ENCODE peak calls at places on chromosomes 12 and 14, in ten cellular contexts. One of them, this sample, is unnamed.
A peak's percentile ranks its signal among the peaks of the same experiment; 100 is the strongest.

GRCh38 chr12:5078423-5078822 is 34.7 kb downstream of the KCNA5 start:
- DNase-seq in GM03348: no peak
- DNase-seq in memory B cell: no peak
- DNase-seq in H7: no peak
- DNase-seq in GM19239: no peak
- DNase-seq in amygdala: no peak
- DNase-seq in HCEC 1CT: no peak
- DNase-seq in NCI-H1930: no peak
- DNase-seq in EL: no peak
- DNase-seq in activated T-helper 1 cell treated with anti-CD3 and anti-CD28 coated beads, Interleukin-12 subunit alpha, Interleukin-12 subunit beta, Interleukin-2, Interleukin-4 antibody, amounts not matched to agents 30 ng/mL and 10 ng/mL and 1 ng/mL, durations not matched to agents 14 hours and 24 hours and 36 hours: no peak
- DNase-seq in this sample: no peak

GRCh38 chr12:55931780-55932545 is 1.0 kb downstream of the DGKA start:
- DNase-seq in amygdala: peak; percentile 16
- DNase-seq in memory B cell: no peak
- DNase-seq in GM03348: peak; percentile 87
- DNase-seq in activated T-helper 1 cell treated with anti-CD3 and anti-CD28 coated beads, Interleukin-12 subunit alpha, Interleukin-12 subunit beta, Interleukin-2, Interleukin-4 antibody, amounts not matched to agents 30 ng/mL and 10 ng/mL and 1 ng/mL, durations not matched to agents 14 hours and 24 hours and 36 hours: no peak
- DNase-seq in GM19239: no peak
- DNase-seq in HCEC 1CT: peak; percentile 45
- DNase-seq in EL: peak; percentile 44
- DNase-seq in H7: peak; percentile 93
- DNase-seq in NCI-H1930: peak; percentile 23
- DNase-seq in this sample: peak; percentile 92

GRCh38 chr12:84166812-84167211 is 745.8 kb downstream of the SLC6A15 start:
- DNase-seq in GM19239: no peak
- DNase-seq in memory B cell: no peak
- DNase-seq in GM03348: no peak
- DNase-seq in H7: no peak
- DNase-seq in amygdala: no peak
- DNase-seq in EL: no peak
- DNase-seq in activated T-helper 1 cell treated with anti-CD3 and anti-CD28 coated beads, Interleukin-12 subunit alpha, Interleukin-12 subunit beta, Interleukin-2, Interleukin-4 antibody, amounts not matched to agents 30 ng/mL and 10 ng/mL and 1 ng/mL, durations not matched to agents 14 hours and 24 hours and 36 hours: no peak
- DNase-seq in NCI-H1930: no peak
- DNase-seq in HCEC 1CT: no peak
- DNase-seq in this sample: no peak

GRCh38 chr12:120669055-120669828 is 17.7 kb upstream of the MLEC start:
- DNase-seq in memory B cell: peak; percentile 51
- DNase-seq in H7: peak; percentile 68
- DNase-seq in GM19239: no peak
- DNase-seq in amygdala: no peak
- DNase-seq in GM03348: peak; percentile 60
- DNase-seq in EL: peak; percentile 21
- DNase-seq in HCEC 1CT: peak; percentile 41
- DNase-seq in NCI-H1930: no peak
- DNase-seq in activated T-helper 1 cell treated with anti-CD3 and anti-CD28 coated beads, Interleukin-12 subunit alpha, Interleukin-12 subunit beta, Interleukin-2, Interleukin-4 antibody, amounts not matched to agents 30 ng/mL and 10 ng/mL and 1 ng/mL, durations not matched to agents 14 hours and 24 hours and 36 hours: no peak
- DNase-seq in this sample: no peak

GRCh38 chr12:120905856-120906384 is 1.8 kb upstream of the SPPL3 start:
- DNase-seq in NCI-H1930: no peak
- DNase-seq in memory B cell: no peak
- DNase-seq in GM19239: no peak
- DNase-seq in HCEC 1CT: no peak
- DNase-seq in GM03348: no peak
- DNase-seq in H7: no peak
- DNase-seq in amygdala: no peak
- DNase-seq in EL: no peak
- DNase-seq in activated T-helper 1 cell treated with anti-CD3 and anti-CD28 coated beads, Interleukin-12 subunit alpha, Interleukin-12 subunit beta, Interleukin-2, Interleukin-4 antibody, amounts not matched to agents 30 ng/mL and 10 ng/mL and 1 ng/mL, durations not matched to agents 14 hours and 24 hours and 36 hours: no peak
- DNase-seq in this sample: no peak

GRCh38 chr14:94390372-94391086 is 2.1 kb upstream of the SERPINA1 start:
- DNase-seq in memory B cell: no peak
- DNase-seq in GM19239: no peak
- DNase-seq in activated T-helper 1 cell treated with anti-CD3 and anti-CD28 coated beads, Interleukin-12 subunit alpha, Interleukin-12 subunit beta, Interleukin-2, Interleukin-4 antibody, amounts not matched to agents 30 ng/mL and 10 ng/mL and 1 ng/mL, durations not matched to agents 14 hours and 24 hours and 36 hours: no peak
- DNase-seq in amygdala: peak; percentile 6
- DNase-seq in HCEC 1CT: no peak
- DNase-seq in NCI-H1930: no peak
- DNase-seq in H7: peak; percentile 55
- DNase-seq in EL: peak; percentile 63
- DNase-seq in GM03348: no peak
- DNase-seq in this sample: no peak

GRCh38 chr14:45904313-45904712 is 651.3 kb upstream of the MIS18BP1 start:
- DNase-seq in activated T-helper 1 cell treated with anti-CD3 and anti-CD28 coated beads, Interleukin-12 subunit alpha, Interleukin-12 subunit beta, Interleukin-2, Interleukin-4 antibody, amounts not matched to agents 30 ng/mL and 10 ng/mL and 1 ng/mL, durations not matched to agents 14 hours and 24 hours and 36 hours: no peak
- DNase-seq in H7: no peak
- DNase-seq in memory B cell: no peak
- DNase-seq in NCI-H1930: no peak
- DNase-seq in GM19239: no peak
- DNase-seq in EL: no peak
- DNase-seq in amygdala: no peak
- DNase-seq in HCEC 1CT: no peak
- DNase-seq in GM03348: no peak
- DNase-seq in this sample: no peak

GRCh38 chr12:100447405-100447804 is 26.3 kb upstream of the NR1H4 start:
- DNase-seq in activated T-helper 1 cell treated with anti-CD3 and anti-CD28 coated beads, Interleukin-12 subunit alpha, Interleukin-12 subunit beta, Interleukin-2, Interleukin-4 antibody, amounts not matched to agents 30 ng/mL and 10 ng/mL and 1 ng/mL, durations not matched to agents 14 hours and 24 hours and 36 hours: no peak
- DNase-seq in memory B cell: no peak
- DNase-seq in EL: no peak
- DNase-seq in HCEC 1CT: no peak
- DNase-seq in GM03348: no peak
- DNase-seq in H7: peak; percentile 26
- DNase-seq in GM19239: no peak
- DNase-seq in amygdala: no peak
- DNase-seq in NCI-H1930: no peak
- DNase-seq in this sample: no peak

GRCh38 chr12:56630180-56630632 is at the start of gene BAZ2A:
- DNase-seq in HCEC 1CT: peak; percentile 84
- DNase-seq in EL: peak; percentile 78
- DNase-seq in GM19239: peak; percentile 82
- DNase-seq in NCI-H1930: peak; percentile 79
- DNase-seq in memory B cell: peak; percentile 76
- DNase-seq in amygdala: peak; percentile 72
- DNase-seq in H7: peak; percentile 98
- DNase-seq in activated T-helper 1 cell treated with anti-CD3 and anti-CD28 coated beads, Interleukin-12 subunit alpha, Interleukin-12 subunit beta, Interleukin-2, Interleukin-4 antibody, amounts not matched to agents 30 ng/mL and 10 ng/mL and 1 ng/mL, durations not matched to agents 14 hours and 24 hours and 36 hours: peak; percentile 85
- DNase-seq in GM03348: peak; percentile 96
- DNase-seq in this sample: peak; percentile 95

GRCh38 chr12:45878630-45879255 is 111.6 kb downstream of the SCAF11 start:
- DNase-seq in GM03348: no peak
- DNase-seq in activated T-helper 1 cell treated with anti-CD3 and anti-CD28 coated beads, Interleukin-12 subunit alpha, Interleukin-12 subunit beta, Interleukin-2, Interleukin-4 antibody, amounts not matched to agents 30 ng/mL and 10 ng/mL and 1 ng/mL, durations not matched to agents 14 hours and 24 hours and 36 hours: peak; percentile 16
- DNase-seq in NCI-H1930: peak; percentile 75
- DNase-seq in HCEC 1CT: no peak
- DNase-seq in EL: no peak
- DNase-seq in H7: no peak
- DNase-seq in amygdala: no peak
- DNase-seq in GM19239: no peak
- DNase-seq in memory B cell: no peak
- DNase-seq in this sample: no peak

GRCh38 chr12:92028039-92028709 is 117.5 kb downstream of the BTG1 start:
- DNase-seq in GM03348: no peak
- DNase-seq in EL: peak; percentile 20
- DNase-seq in memory B cell: no peak
- DNase-seq in NCI-H1930: no peak
- DNase-seq in H7: no peak
- DNase-seq in GM19239: no peak
- DNase-seq in activated T-helper 1 cell treated with anti-CD3 and anti-CD28 coated beads, Interleukin-12 subunit alpha, Interleukin-12 subunit beta, Interleukin-2, Interleukin-4 antibody, amounts not matched to agents 30 ng/mL and 10 ng/mL and 1 ng/mL, durations not matched to agents 14 hours and 24 hours and 36 hours: no peak
- DNase-seq in amygdala: no peak
- DNase-seq in HCEC 1CT: peak; percentile 21
- DNase-seq in this sample: no peak

GRCh38 chr12:71938728-71939385 is at the start of gene TPH2:
- DNase-seq in amygdala: no peak
- DNase-seq in EL: peak; percentile 64
- DNase-seq in memory B cell: peak; percentile 14
- DNase-seq in NCI-H1930: peak; percentile 64
- DNase-seq in activated T-helper 1 cell treated with anti-CD3 and anti-CD28 coated beads, Interleukin-12 subunit alpha, Interleukin-12 subunit beta, Interleukin-2, Interleukin-4 antibody, amounts not matched to agents 30 ng/mL and 10 ng/mL and 1 ng/mL, durations not matched to agents 14 hours and 24 hours and 36 hours: peak; percentile 51
- DNase-seq in HCEC 1CT: peak; percentile 50
- DNase-seq in GM03348: peak; percentile 45
- DNase-seq in H7: peak; percentile 36
- DNase-seq in GM19239: peak; percentile 12
- DNase-seq in this sample: no peak

GRCh38 chr12:16495196-16495595 is 110.8 kb downstream of the LMO3 start:
- DNase-seq in GM03348: no peak
- DNase-seq in H7: no peak
- DNase-seq in memory B cell: no peak
- DNase-seq in GM19239: no peak
- DNase-seq in EL: no peak
- DNase-seq in HCEC 1CT: no peak
- DNase-seq in amygdala: no peak
- DNase-seq in NCI-H1930: no peak
- DNase-seq in activated T-helper 1 cell treated with anti-CD3 and anti-CD28 coated beads, Interleukin-12 subunit alpha, Interleukin-12 subunit beta, Interleukin-2, Interleukin-4 antibody, amounts not matched to agents 30 ng/mL and 10 ng/mL and 1 ng/mL, durations not matched to agents 14 hours and 24 hours and 36 hours: no peak
- DNase-seq in this sample: no peak

GRCh38 chr14:54312166-54312801 is 84.5 kb upstream of the CDKN3 start:
- DNase-seq in memory B cell: no peak
- DNase-seq in GM03348: peak; percentile 88
- DNase-seq in GM19239: no peak
- DNase-seq in NCI-H1930: no peak
- DNase-seq in amygdala: no peak
- DNase-seq in H7: no peak
- DNase-seq in HCEC 1CT: peak; percentile 83
- DNase-seq in activated T-helper 1 cell treated with anti-CD3 and anti-CD28 coated beads, Interleukin-12 subunit alpha, Interleukin-12 subunit beta, Interleukin-2, Interleukin-4 antibody, amounts not matched to agents 30 ng/mL and 10 ng/mL and 1 ng/mL, durations not matched to agents 14 hours and 24 hours and 36 hours: no peak
- DNase-seq in EL: peak; percentile 99
- DNase-seq in this sample: no peak

GRCh38 chr12:25817166-25817565 is 141.3 kb upstream of the RASSF8 start:
- DNase-seq in activated T-helper 1 cell treated with anti-CD3 and anti-CD28 coated beads, Interleukin-12 subunit alpha, Interleukin-12 subunit beta, Interleukin-2, Interleukin-4 antibody, amounts not matched to agents 30 ng/mL and 10 ng/mL and 1 ng/mL, durations not matched to agents 14 hours and 24 hours and 36 hours: no peak
- DNase-seq in NCI-H1930: no peak
- DNase-seq in EL: no peak
- DNase-seq in GM03348: no peak
- DNase-seq in memory B cell: no peak
- DNase-seq in GM19239: no peak
- DNase-seq in H7: no peak
- DNase-seq in amygdala: no peak
- DNase-seq in HCEC 1CT: no peak
- DNase-seq in this sample: no peak

GRCh38 chr12:48050174-48050573 is 45.9 kb upstream of the COL2A1 start:
- DNase-seq in NCI-H1930: no peak
- DNase-seq in EL: no peak
- DNase-seq in GM03348: no peak
- DNase-seq in HCEC 1CT: no peak
- DNase-seq in H7: no peak
- DNase-seq in amygdala: no peak
- DNase-seq in memory B cell: no peak
- DNase-seq in activated T-helper 1 cell treated with anti-CD3 and anti-CD28 coated beads, Interleukin-12 subunit alpha, Interleukin-12 subunit beta, Interleukin-2, Interleukin-4 antibody, amounts not matched to agents 30 ng/mL and 10 ng/mL and 1 ng/mL, durations not matched to agents 14 hours and 24 hours and 36 hours: no peak
- DNase-seq in GM19239: no peak
- DNase-seq in this sample: no peak

GRCh38 chr12:29519585-29520182 is 22.2 kb upstream of the OVCH1 start:
- DNase-seq in memory B cell: no peak
- DNase-seq in EL: peak; percentile 39
- DNase-seq in GM03348: peak; percentile 41
- DNase-seq in HCEC 1CT: peak; percentile 36
- DNase-seq in NCI-H1930: no peak
- DNase-seq in activated T-helper 1 cell treated with anti-CD3 and anti-CD28 coated beads, Interleukin-12 subunit alpha, Interleukin-12 subunit beta, Interleukin-2, Interleukin-4 antibody, amounts not matched to agents 30 ng/mL and 10 ng/mL and 1 ng/mL, durations not matched to agents 14 hours and 24 hours and 36 hours: no peak
- DNase-seq in H7: no peak
- DNase-seq in GM19239: peak; percentile 8
- DNase-seq in amygdala: no peak
- DNase-seq in this sample: no peak

GRCh38 chr12:81759215-81759991 is at the start of gene PPFIA2:
- DNase-seq in GM03348: peak; percentile 24
- DNase-seq in GM19239: no peak
- DNase-seq in activated T-helper 1 cell treated with anti-CD3 and anti-CD28 coated beads, Interleukin-12 subunit alpha, Interleukin-12 subunit beta, Interleukin-2, Interleukin-4 antibody, amounts not matched to agents 30 ng/mL and 10 ng/mL and 1 ng/mL, durations not matched to agents 14 hours and 24 hours and 36 hours: no peak
- DNase-seq in NCI-H1930: peak; percentile 7
- DNase-seq in EL: no peak
- DNase-seq in amygdala: peak; percentile 49
- DNase-seq in HCEC 1CT: peak; percentile 45
- DNase-seq in H7: peak; percentile 60
- DNase-seq in memory B cell: no peak
- DNase-seq in this sample: no peak

GRCh38 chr14:33357225-33358010 is 418.7 kb downstream of the NPAS3 start:
- DNase-seq in NCI-H1930: no peak
- DNase-seq in EL: no peak
- DNase-seq in GM19239: no peak
- DNase-seq in activated T-helper 1 cell treated with anti-CD3 and anti-CD28 coated beads, Interleukin-12 subunit alpha, Interleukin-12 subunit beta, Interleukin-2, Interleukin-4 antibody, amounts not matched to agents 30 ng/mL and 10 ng/mL and 1 ng/mL, durations not matched to agents 14 hours and 24 hours and 36 hours: no peak
- DNase-seq in H7: no peak
- DNase-seq in GM03348: no peak
- DNase-seq in HCEC 1CT: no peak
- DNase-seq in memory B cell: no peak
- DNase-seq in amygdala: no peak
- DNase-seq in this sample: no peak

GRCh38 chr12:13124661-13125505 is 21.4 kb upstream of the GSG1 start:
- DNase-seq in activated T-helper 1 cell treated with anti-CD3 and anti-CD28 coated beads, Interleukin-12 subunit alpha, Interleukin-12 subunit beta, Interleukin-2, Interleukin-4 antibody, amounts not matched to agents 30 ng/mL and 10 ng/mL and 1 ng/mL, durations not matched to agents 14 hours and 24 hours and 36 hours: no peak
- DNase-seq in GM03348: peak; percentile 50
- DNase-seq in H7: no peak
- DNase-seq in amygdala: no peak
- DNase-seq in EL: peak; percentile 87
- DNase-seq in memory B cell: no peak
- DNase-seq in NCI-H1930: no peak
- DNase-seq in HCEC 1CT: peak; percentile 65
- DNase-seq in GM19239: no peak
- DNase-seq in this sample: no peak

GRCh38 chr12:22709292-22709691 is 84.3 kb downstream of the ETNK1 start:
- DNase-seq in memory B cell: no peak
- DNase-seq in amygdala: no peak
- DNase-seq in GM19239: peak; percentile 10
- DNase-seq in activated T-helper 1 cell treated with anti-CD3 and anti-CD28 coated beads, Interleukin-12 subunit alpha, Interleukin-12 subunit beta, Interleukin-2, Interleukin-4 antibody, amounts not matched to agents 30 ng/mL and 10 ng/mL and 1 ng/mL, durations not matched to agents 14 hours and 24 hours and 36 hours: no peak
- DNase-seq in HCEC 1CT: peak; percentile 34
- DNase-seq in EL: peak; percentile 23
- DNase-seq in H7: peak; percentile 52
- DNase-seq in GM03348: peak; percentile 57
- DNase-seq in NCI-H1930: no peak
- DNase-seq in this sample: no peak

GRCh38 chr12:64801381-64801780 is 23.1 kb upstream of the TBC1D30 start:
- DNase-seq in GM03348: no peak
- DNase-seq in activated T-helper 1 cell treated with anti-CD3 and anti-CD28 coated beads, Interleukin-12 subunit alpha, Interleukin-12 subunit beta, Interleukin-2, Interleukin-4 antibody, amounts not matched to agents 30 ng/mL and 10 ng/mL and 1 ng/mL, durations not matched to agents 14 hours and 24 hours and 36 hours: no peak
- DNase-seq in HCEC 1CT: peak; percentile 53
- DNase-seq in GM19239: no peak
- DNase-seq in EL: no peak
- DNase-seq in NCI-H1930: no peak
- DNase-seq in memory B cell: no peak
- DNase-seq in H7: no peak
- DNase-seq in amygdala: no peak
- DNase-seq in this sample: no peak

GRCh38 chr12:28239918-28240317 is 49.7 kb downstream of the CCDC91 start:
- DNase-seq in GM03348: no peak
- DNase-seq in amygdala: no peak
- DNase-seq in activated T-helper 1 cell treated with anti-CD3 and anti-CD28 coated beads, Interleukin-12 subunit alpha, Interleukin-12 subunit beta, Interleukin-2, Interleukin-4 antibody, amounts not matched to agents 30 ng/mL and 10 ng/mL and 1 ng/mL, durations not matched to agents 14 hours and 24 hours and 36 hours: no peak
- DNase-seq in GM19239: no peak
- DNase-seq in EL: no peak
- DNase-seq in H7: no peak
- DNase-seq in NCI-H1930: no peak
- DNase-seq in memory B cell: no peak
- DNase-seq in HCEC 1CT: no peak
- DNase-seq in this sample: no peak

GRCh38 chr12:98503343-98503592 is 12.1 kb upstream of the TMPO start:
- DNase-seq in memory B cell: peak; percentile 79
- DNase-seq in GM03348: peak; percentile 79
- DNase-seq in activated T-helper 1 cell treated with anti-CD3 and anti-CD28 coated beads, Interleukin-12 subunit alpha, Interleukin-12 subunit beta, Interleukin-2, Interleukin-4 antibody, amounts not matched to agents 30 ng/mL and 10 ng/mL and 1 ng/mL, durations not matched to agents 14 hours and 24 hours and 36 hours: peak; percentile 80
- DNase-seq in EL: peak; percentile 93
- DNase-seq in NCI-H1930: peak; percentile 81
- DNase-seq in amygdala: no peak
- DNase-seq in H7: peak; percentile 85
- DNase-seq in HCEC 1CT: peak; percentile 80
- DNase-seq in GM19239: peak; percentile 37
- DNase-seq in this sample: peak; percentile 92

GRCh38 chr12:52230364-52231281 is 2.4 kb upstream of the KRT7 start:
- DNase-seq in HCEC 1CT: peak; percentile 92
- DNase-seq in GM19239: no peak
- DNase-seq in GM03348: peak; percentile 90
- DNase-seq in NCI-H1930: no peak
- DNase-seq in memory B cell: no peak
- DNase-seq in amygdala: no peak
- DNase-seq in EL: peak; percentile 93
- DNase-seq in activated T-helper 1 cell treated with anti-CD3 and anti-CD28 coated beads, Interleukin-12 subunit alpha, Interleukin-12 subunit beta, Interleukin-2, Interleukin-4 antibody, amounts not matched to agents 30 ng/mL and 10 ng/mL and 1 ng/mL, durations not matched to agents 14 hours and 24 hours and 36 hours: no peak
- DNase-seq in H7: peak; percentile 43
- DNase-seq in this sample: peak; percentile 77

GRCh38 chr12:54374555-54375257 is 9.8 kb downstream of the ZNF385A start:
- DNase-seq in HCEC 1CT: no peak
- DNase-seq in EL: no peak
- DNase-seq in H7: peak; percentile 29
- DNase-seq in activated T-helper 1 cell treated with anti-CD3 and anti-CD28 coated beads, Interleukin-12 subunit alpha, Interleukin-12 subunit beta, Interleukin-2, Interleukin-4 antibody, amounts not matched to agents 30 ng/mL and 10 ng/mL and 1 ng/mL, durations not matched to agents 14 hours and 24 hours and 36 hours: no peak
- DNase-seq in NCI-H1930: no peak
- DNase-seq in memory B cell: no peak
- DNase-seq in GM03348: no peak
- DNase-seq in amygdala: no peak
- DNase-seq in GM19239: no peak
- DNase-seq in this sample: no peak

GRCh38 chr14:91244501-91244901 is at the start of gene GPR68:
- DNase-seq in HCEC 1CT: peak; percentile 56
- DNase-seq in GM19239: no peak
- DNase-seq in memory B cell: no peak
- DNase-seq in EL: peak; percentile 28
- DNase-seq in activated T-helper 1 cell treated with anti-CD3 and anti-CD28 coated beads, Interleukin-12 subunit alpha, Interleukin-12 subunit beta, Interleukin-2, Interleukin-4 antibody, amounts not matched to agents 30 ng/mL and 10 ng/mL and 1 ng/mL, durations not matched to agents 14 hours and 24 hours and 36 hours: no peak
- DNase-seq in GM03348: peak; percentile 87
- DNase-seq in NCI-H1930: no peak
- DNase-seq in amygdala: no peak
- DNase-seq in H7: peak; percentile 80
- DNase-seq in this sample: no peak

GRCh38 chr12:42143401-42144173 is 1.1 kb downstream of the GXYLT1 start:
- DNase-seq in HCEC 1CT: peak; percentile 21
- DNase-seq in H7: peak; percentile 20
- DNase-seq in EL: peak; percentile 18
- DNase-seq in GM03348: peak; percentile 10
- DNase-seq in activated T-helper 1 cell treated with anti-CD3 and anti-CD28 coated beads, Interleukin-12 subunit alpha, Interleukin-12 subunit beta, Interleukin-2, Interleukin-4 antibody, amounts not matched to agents 30 ng/mL and 10 ng/mL and 1 ng/mL, durations not matched to agents 14 hours and 24 hours and 36 hours: no peak
- DNase-seq in GM19239: no peak
- DNase-seq in amygdala: no peak
- DNase-seq in NCI-H1930: no peak
- DNase-seq in memory B cell: no peak
- DNase-seq in this sample: no peak